ENCODE peak calls at places on chromosome 3, in seven cellular contexts. T is GM23338, D is coronary artery, U is fibroblast of mammary gland, Z is brain microvascular endothelial cell, I is mucosa of descending colon, A is PC-3. W is an unnamed sample.

GRCh38 chr3:34268032-34268760 is 469.8 kb downstream of the PDCD6IP start:
- DNase-seq in Z (peak), D (no peak), T (no peak), I (no peak), A (no peak), U (no peak), W (peak)

GRCh38 chr3:55501905-55502304 is 14.8 kb upstream of the WNT5A start:
- DNase-seq in Z (no peak), U (no peak), D (no peak), I (no peak), A (no peak), T (no peak), W (no peak)

GRCh38 chr3:26264708-26265107 is 357.9 kb upstream of the LRRC3B start:
- DNase-seq in T (peak), U (no peak), Z (no peak), D (no peak), A (no peak), I (no peak), W (no peak)

GRCh38 chr3:53219897-53220483 is 35.8 kb downstream of the TKT start:
- DNase-seq in D (no peak), U (peak), A (peak), T (peak), Z (peak), I (peak), W (peak)

GRCh38 chr3:85397434-85397833 is 438.6 kb downstream of the CADM2 start:
- DNase-seq in A (peak), I (no peak), U (no peak), T (no peak), Z (no peak), D (no peak), W (no peak)

GRCh38 chr3:52570076-52570475 is 33.7 kb downstream of the UQCC5 start:
- DNase-seq in Z (peak), T (no peak), U (peak), A (no peak), D (no peak), I (no peak), W (peak)

GRCh38 chr3:11480663-11481298 is 162.9 kb downstream of the VGLL4 start:
- DNase-seq in D (no peak), Z (no peak), A (no peak), T (peak), I (no peak), U (peak), W (no peak)

GRCh38 chr3:64509216-64509615 is 178.6 kb downstream of the ADAMTS9 start:
- DNase-seq in Z (no peak), D (no peak), I (no peak), T (no peak), U (peak), A (no peak), W (no peak)

GRCh38 chr3:197366301-197367044 is 68.1 kb upstream of the DLG1 start:
- DNase-seq in A (peak), Z (no peak), I (no peak), D (peak), T (no peak), U (no peak), W (no peak)

GRCh38 chr3:123406598-123406997 is 42.3 kb downstream of the ADCY5 start:
- DNase-seq in U (no peak), Z (no peak), D (peak), A (no peak), T (no peak), I (peak), W (no peak)

GRCh38 chr3:136239094-136239493 is 11.0 kb upstream of the PCCB start:
- DNase-seq in Z (no peak), U (no peak), I (no peak), T (no peak), D (no peak), A (peak), W (no peak)

GRCh38 chr3:144350125-144350524 is 378.5 kb downstream of the DIPK2A start:
- DNase-seq in I (no peak), A (no peak), U (no peak), T (no peak), D (no peak), Z (no peak), W (no peak)

GRCh38 chr3:195805181-195805580 is 6.5 kb downstream of the MUC4 start:
- DNase-seq in A (no peak), T (no peak), I (no peak), Z (no peak), D (no peak), U (no peak), W (no peak)

GRCh38 chr3:16618721-16619120 is 13.5 kb upstream of the DAZL start:
- DNase-seq in U (peak), T (no peak), D (no peak), I (no peak), A (peak), Z (peak), W (peak)

GRCh38 chr3:63232764-63233396 is 45.2 kb upstream of the SYNPR start:
- DNase-seq in Z (no peak), T (peak), A (peak), D (no peak), U (peak), I (no peak), W (peak)

GRCh38 chr3:168272343-168272984 is 176.7 kb upstream of the GOLIM4 start:
- DNase-seq in D (no peak), T (peak), U (no peak), Z (peak), A (peak), I (no peak), W (peak)

GRCh38 chr3:152365766-152366593 is 97.3 kb downstream of the MBNL1 start:
- DNase-seq in I (no peak), Z (no peak), T (no peak), A (peak), U (peak), D (no peak), W (peak)

GRCh38 chr3:111768571-111769100 is 90.4 kb upstream of the PHLDB2 start:
- DNase-seq in A (peak), T (no peak), U (peak), I (no peak), D (no peak), Z (peak), W (peak)

GRCh38 chr3:19254189-19254588 is 105.9 kb downstream of the KCNH8 start:
- DNase-seq in A (no peak), T (no peak), Z (no peak), D (no peak), U (no peak), I (no peak), W (no peak)

GRCh38 chr3:43867673-43868072 is 176.9 kb downstream of the ABHD5 start:
- DNase-seq in T (no peak), I (no peak), A (peak), D (no peak), Z (peak), U (peak), W (peak)

GRCh38 chr3:195077611-195078540 is 193.1 kb downstream of the XXYLT1 start:
- DNase-seq in U (no peak), D (no peak), A (no peak), Z (no peak), I (peak), T (no peak), W (no peak)

GRCh38 chr3:63975705-63976104 is 47.6 kb downstream of the PSMD6 start:
- DNase-seq in D (no peak), I (no peak), U (peak), T (no peak), Z (peak), A (no peak), W (peak)

GRCh38 chr3:131322946-131323505 is 58.5 kb upstream of the NUDT16 start:
- DNase-seq in T (no peak), A (no peak), Z (no peak), U (no peak), I (no peak), D (no peak), W (no peak)

GRCh38 chr3:25041871-25042584 is 386.0 kb upstream of the RARB start:
- DNase-seq in T (no peak), A (no peak), U (no peak), Z (no peak), D (no peak), I (no peak), W (no peak)

GRCh38 chr3:34174740-34175139 is 376.3 kb downstream of the PDCD6IP start:
- DNase-seq in D (no peak), I (no peak), Z (no peak), T (no peak), A (no peak), U (no peak), W (no peak)

GRCh38 chr3:67290424-67290823 is 292.3 kb downstream of the KBTBD8 start:
- DNase-seq in U (no peak), A (no peak), D (no peak), I (no peak), Z (no peak), T (no peak), W (no peak)

GRCh38 chr3:60989893-60990740 is 261.1 kb downstream of the FHIT start:
- DNase-seq in T (no peak), D (no peak), U (no peak), A (no peak), Z (no peak), I (no peak), W (no peak)

GRCh38 chr3:140292154-140292553 is 357.2 kb downstream of the CLSTN2 start:
- DNase-seq in Z (peak), A (peak), D (no peak), I (no peak), U (peak), T (no peak), W (peak)

GRCh38 chr3:99918720-99919119 is 101.1 kb downstream of the CMSS1 start:
- DNase-seq in I (no peak), Z (no peak), U (no peak), A (no peak), D (no peak), T (no peak), W (peak)

GRCh38 chr3:180570238-180570637 is 31.7 kb upstream of the TTC14 start:
- DNase-seq in D (no peak), A (no peak), U (no peak), Z (no peak), I (no peak), T (no peak), W (no peak)

GRCh38 chr3:129651316-129652202 is 45.1 kb upstream of the PLXND1 start:
- DNase-seq in A (peak), I (peak), T (peak), U (peak), Z (peak), D (no peak), W (peak)

GRCh38 chr3:146160233-146160963 is 586 bp downstream of the PLOD2 start:
- DNase-seq in A (peak), U (peak), T (peak), I (peak), D (peak), Z (peak), W (peak)

GRCh38 chr3:131730581-131730980 is 227.8 kb upstream of the MRPL3 start:
- DNase-seq in T (no peak), D (no peak), I (no peak), U (peak), Z (no peak), A (peak), W (peak)

GRCh38 chr3:46851364-46852328 is 11.6 kb downstream of the MYL3 start:
- DNase-seq in I (no peak), D (peak), A (no peak), Z (no peak), U (no peak), T (no peak), W (no peak)

GRCh38 chr3:112741956-112742355 is 101.0 kb upstream of the CCDC80 start:
- DNase-seq in U (no peak), T (no peak), I (no peak), Z (no peak), D (no peak), A (no peak), W (no peak)

GRCh38 chr3:107430214-107431047 is 53.2 kb downstream of the CCDC54 start:
- DNase-seq in D (no peak), I (no peak), A (no peak), T (peak), Z (peak), U (peak), W (peak)

GRCh38 chr3:195550723-195551122 is 7.6 kb upstream of the PPP1R2 start:
- DNase-seq in I (no peak), T (no peak), U (no peak), A (no peak), D (no peak), Z (no peak), W (no peak)

GRCh38 chr3:11120091-11120845 is 34.0 kb upstream of the HRH1 start:
- DNase-seq in T (no peak), Z (no peak), U (no peak), A (no peak), I (no peak), D (no peak), W (peak)

GRCh38 chr3:177852001-177852400 is 654.7 kb upstream of the TBL1XR1 start:
- DNase-seq in U (no peak), Z (no peak), D (no peak), A (peak), T (no peak), I (no peak), W (peak)

DNA sequence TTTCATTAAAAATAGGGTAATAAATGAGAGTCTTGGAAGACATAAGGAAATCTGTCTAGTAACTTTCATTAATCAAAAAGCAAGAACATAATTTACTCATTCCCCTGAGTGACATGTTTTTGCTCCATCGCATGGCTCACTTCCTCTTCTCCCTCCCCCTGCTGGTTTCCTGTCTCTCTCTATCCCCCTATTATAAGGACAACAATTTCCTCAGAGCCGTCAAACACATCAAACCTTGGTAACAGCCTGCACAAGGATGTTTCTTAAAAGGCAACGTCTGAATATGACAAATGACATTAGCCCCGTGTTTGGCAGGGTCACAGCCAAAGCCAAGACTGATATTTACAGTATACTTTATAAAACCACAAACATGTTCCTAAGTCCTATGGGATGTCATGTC is 1149.6 kb downstream of the IGSF11 start:
- DNase-seq in U (no peak), I (no peak), Z (no peak), T (no peak), A (no peak), D (no peak), W (peak)
- H3K4me3 ChIP-seq in U (no peak), I (no peak), Z (no peak), T (no peak), A (no peak), D (no peak), W (no peak)

GRCh38 chr3:71495708-71496472 is 87.6 kb downstream of the FOXP1 start:
- DNase-seq in T (peak), A (peak), U (peak), D (no peak), Z (peak), I (no peak), W (peak)
- H3K4me3 ChIP-seq in T (no peak), A (peak), U (peak), D (peak), Z (peak), I (no peak), W (peak)

DNA sequence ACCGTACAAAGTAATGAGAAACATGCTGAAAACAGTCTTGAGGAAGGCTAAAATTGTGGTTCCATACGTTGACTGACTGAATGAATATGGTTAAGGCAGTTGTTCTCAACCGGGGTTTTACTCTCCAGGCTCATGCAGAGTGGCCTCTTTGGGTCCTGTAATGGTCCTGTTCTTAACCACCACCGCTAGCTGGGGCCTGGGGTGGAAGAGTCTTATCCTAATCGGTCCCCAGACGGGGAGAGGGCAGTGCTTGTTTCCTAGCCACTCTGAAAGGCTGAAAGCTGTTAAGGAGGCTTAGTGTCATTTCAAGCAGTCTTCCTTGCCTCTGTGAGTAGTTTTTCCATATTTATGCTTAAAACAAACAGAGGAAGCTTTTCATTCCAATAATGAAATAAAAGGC is 32.0 kb downstream of the SELENOT start:
- DNase-seq in U (no peak), Z (no peak), I (no peak), D (no peak), T (no peak), A (no peak), W (no peak)
- H3K4me3 ChIP-seq in U (no peak), Z (no peak), I (no peak), D (no peak), T (no peak), A (no peak), W (no peak)

GRCh38 chr3:12922299-12922698 is 80.9 kb upstream of the RPL32 start:
- DNase-seq in I (no peak), A (no peak), D (no peak), Z (no peak), U (no peak), T (no peak), W (no peak)
- H3K4me3 ChIP-seq in I (no peak), A (no peak), D (no peak), Z (no peak), U (no peak), T (no peak), W (no peak)